ENCODE peak calls at places on chromosomes 11 and 22, in nine cellular contexts. I, Z, J, R, F, K, E, V and Q are unnamed samples.

GRCh38 chr22:28791841-28792490 is 8.4 kb downstream of the XBP1 start:
- DNase-seq in I (no peak), Z (no peak), J (no peak), R (no peak), F (no peak), K (no peak), E (peak; percentile 31), V (no peak), Q (no peak)

GRCh38 chr11:108319541-108320145 is 96.8 kb downstream of the ATM start:
- DNase-seq in I (no peak), Z (no peak), J (no peak), R (no peak), F (no peak), K (no peak), E (peak; percentile 56), V (peak; percentile 60), Q (no peak)

GRCh38 chr11:47606731-47607130 is 12.5 kb upstream of the C1QTNF4 start:
- DNase-seq in I (peak; percentile 63), Z (no peak), J (no peak), R (no peak), F (no peak), K (no peak), E (peak; percentile 24), V (no peak), Q (no peak)

GRCh38 chr11:121372671-121373429 is 79.3 kb upstream of the SORL1 start:
- DNase-seq in I (no peak), Z (no peak), J (no peak), R (no peak), F (no peak), K (no peak), E (no peak), V (no peak), Q (peak; percentile 24)

GRCh38 chr22:40628354-40629042 is 8.0 kb downstream of the MRTFA start:
- DNase-seq in I (peak; percentile 29), Z (no peak), J (no peak), R (peak; percentile 52), F (no peak), K (no peak), E (peak; percentile 61), V (peak; percentile 84), Q (no peak)

GRCh38 chr22:45096256-45096907 is 67.3 kb upstream of the NUP50 start:
- DNase-seq in I (no peak), Z (peak; percentile 30), J (no peak), R (peak; percentile 61), F (peak; percentile 56), K (peak; percentile 57), E (peak; percentile 58), V (peak; percentile 54), Q (peak; percentile 10)

GRCh38 chr11:1155274-1155693 is 2.5 kb upstream of the MUC5AC start:
- DNase-seq in I (no peak), Z (no peak), J (no peak), R (no peak), F (no peak), K (no peak), E (peak; percentile 12), V (peak; percentile 9), Q (no peak)

GRCh38 chr11:46285594-46286033 is 8.2 kb downstream of the CREB3L1 start:
- DNase-seq in I (peak; percentile 72), Z (no peak), J (peak; percentile 87), R (peak; percentile 93), F (peak; percentile 59), K (no peak), E (peak; percentile 75), V (no peak), Q (no peak)

GRCh38 chr22:17780741-17781318 is 6.6 kb upstream of the BID start:
- DNase-seq in I (no peak), Z (no peak), J (peak; percentile 68), R (no peak), F (no peak), K (no peak), E (no peak), V (no peak), Q (no peak)

GRCh38 chr11:121426476-121427454 is 25.3 kb upstream of the SORL1 start:
- DNase-seq in I (peak; percentile 74), Z (peak; percentile 46), J (peak; percentile 75), R (no peak), F (peak; percentile 77), K (peak; percentile 75), E (no peak), V (no peak), Q (peak; percentile 49)

GRCh38 chr22:30922151-30922611 is 46.4 kb downstream of the MORC2 start:
- DNase-seq in I (peak; percentile 75), Z (peak; percentile 86), J (peak; percentile 93), R (peak; percentile 69), F (peak; percentile 77), K (peak; percentile 79), E (peak; percentile 27), V (peak; percentile 33), Q (peak; percentile 76)

GRCh38 chr11:46674463-46675287 is 25.7 kb downstream of the ARHGAP1 start:
- DNase-seq in I (peak; percentile 38), Z (peak; percentile 32), J (peak; percentile 41), R (no peak), F (peak; percentile 58), K (no peak), E (peak; percentile 18), V (no peak), Q (peak; percentile 31)

GRCh38 chr11:10497371-10498021 is 42.4 kb downstream of the AMPD3 start:
- DNase-seq in I (peak; percentile 54), Z (no peak), J (no peak), R (no peak), F (no peak), K (no peak), E (no peak), V (no peak), Q (no peak)

DNA sequence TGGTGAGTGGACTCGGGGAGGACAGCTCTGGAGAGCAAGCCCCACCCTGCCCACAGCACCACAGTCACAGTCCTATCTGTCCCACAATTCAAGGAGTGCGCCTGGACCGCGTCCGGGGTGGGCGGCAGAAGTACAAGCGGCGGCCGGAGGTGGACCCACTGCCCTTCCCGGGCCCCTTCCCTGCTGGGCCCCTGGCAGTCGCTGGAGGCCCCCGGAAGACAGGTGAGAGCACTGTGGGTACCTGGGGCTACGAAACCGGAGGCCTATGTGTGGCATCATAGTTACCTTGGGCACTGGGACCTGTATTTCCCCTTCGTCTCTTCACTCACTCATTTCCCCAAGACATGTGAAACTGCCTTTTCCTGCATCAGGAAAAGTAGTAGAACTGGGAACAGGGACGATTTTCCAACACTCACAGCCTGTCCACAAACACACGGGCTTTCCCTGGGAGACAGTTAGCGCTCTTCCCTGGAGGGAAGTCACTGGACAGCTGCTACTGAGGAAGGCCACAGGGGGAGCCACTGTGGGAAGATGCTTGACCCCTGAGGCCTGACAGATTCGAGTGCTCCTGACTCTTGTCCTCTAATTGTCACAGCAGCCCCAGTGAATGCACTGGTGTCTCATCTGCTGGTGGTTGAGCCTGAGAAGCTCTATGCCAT is 3.1 kb downstream of the TRMT112 start:
- DNase-seq in I (no peak), Z (no peak), J (no peak), R (no peak), F (no peak), K (no peak), E (no peak), V (no peak), Q (no peak)
- H3K27ac ChIP-seq in I (peak overlapping the region; percentile 58), Z (no peak overlapping the region), J (no peak overlapping the region), R (peak overlapping the region; percentile 58), F (no peak overlapping the region), K (peak overlapping the region; percentile 31), E (no peak overlapping the region), V (no peak overlapping the region), Q (no peak overlapping the region)

DNA sequence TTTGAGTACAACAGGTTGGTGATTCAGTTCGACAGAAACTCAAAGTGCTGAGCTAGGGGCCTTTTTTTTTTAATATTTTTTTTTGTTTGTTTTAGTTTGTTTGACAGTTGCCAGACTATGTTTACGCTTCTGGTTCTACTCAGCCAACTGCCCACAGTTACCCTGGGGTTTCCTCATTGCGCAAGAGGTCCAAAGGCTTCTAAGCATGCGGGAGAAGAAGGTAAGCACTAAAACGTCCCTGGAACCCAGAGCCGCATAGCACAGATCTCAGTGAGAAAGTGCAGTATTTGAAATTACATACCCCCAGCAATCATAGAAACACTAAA is 649 bp downstream of the PRRG4 start:
- DNase-seq in I (no peak), Z (no peak), J (no peak), R (no peak), F (no peak), K (no peak), E (no peak), V (peak; percentile 71), Q (no peak)
- H3K4me1 ChIP-seq in I (peaks cover 11% of the 10 kb centered on the region), Z (no peaks in the 10 kb centered on the region), J (no peaks in the 10 kb centered on the region), R (peaks cover 7% of the 10 kb centered on the region), F (no peaks in the 10 kb centered on the region), K (no peaks in the 10 kb centered on the region), E (peaks cover 4% of the 10 kb centered on the region), V (peaks cover 10% of the 10 kb centered on the region), Q (peaks cover 11% of the 10 kb centered on the region)

DNA sequence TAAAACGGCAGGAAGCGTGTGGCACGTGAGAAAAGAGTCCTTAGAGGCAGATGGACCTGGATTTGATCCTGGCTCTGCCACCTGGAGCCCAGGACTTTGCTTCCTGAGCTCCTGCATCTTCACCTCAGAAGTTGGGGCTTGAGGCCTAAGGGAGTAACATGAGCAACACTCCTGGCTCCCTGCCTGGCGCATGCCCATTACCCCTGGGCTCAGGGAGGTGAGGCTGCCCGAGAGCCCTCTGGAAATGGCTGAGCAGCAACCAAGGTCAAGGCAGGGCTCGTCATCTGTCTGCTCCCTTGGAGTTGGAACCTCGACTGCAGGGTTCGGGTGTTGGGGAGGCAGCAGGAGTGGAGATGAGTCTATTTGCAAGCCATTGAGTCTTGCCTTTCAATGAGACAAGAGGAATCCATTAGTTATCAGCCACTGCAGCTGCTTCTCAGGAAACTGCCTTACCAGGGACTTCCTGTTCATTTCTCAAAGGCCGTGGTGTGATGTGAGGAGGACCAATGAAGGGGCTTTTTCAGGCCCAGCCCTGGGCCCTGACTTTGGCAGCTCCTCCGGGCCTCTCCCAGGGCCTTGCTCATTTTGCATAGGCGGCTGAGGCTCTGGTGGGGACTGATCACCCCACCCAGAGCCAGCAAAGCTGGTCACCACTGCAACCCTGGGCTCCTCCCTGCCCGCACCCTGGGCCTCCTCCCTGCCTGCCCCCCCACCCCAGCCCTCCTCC is 6.3 kb downstream of the FADS2 start:
- DNase-seq in I (peak; percentile 90), Z (peak; percentile 56), J (peak; percentile 90), R (peak; percentile 90), F (peak; percentile 60), K (no peak), E (peak; percentile 47), V (no peak), Q (peak; percentile 29)
- H3K27ac ChIP-seq in I (peak overlapping the region; percentile 92), Z (peak overlapping the region; percentile 34), J (peak overlapping the region; percentile 18), R (peak overlapping the region; percentile 58), F (peak overlapping the region; percentile 45), K (peak overlapping the region; percentile 55), E (peak overlapping the region; percentile 5), V (no peak overlapping the region), Q (peak overlapping the region; percentile 28)

DNA sequence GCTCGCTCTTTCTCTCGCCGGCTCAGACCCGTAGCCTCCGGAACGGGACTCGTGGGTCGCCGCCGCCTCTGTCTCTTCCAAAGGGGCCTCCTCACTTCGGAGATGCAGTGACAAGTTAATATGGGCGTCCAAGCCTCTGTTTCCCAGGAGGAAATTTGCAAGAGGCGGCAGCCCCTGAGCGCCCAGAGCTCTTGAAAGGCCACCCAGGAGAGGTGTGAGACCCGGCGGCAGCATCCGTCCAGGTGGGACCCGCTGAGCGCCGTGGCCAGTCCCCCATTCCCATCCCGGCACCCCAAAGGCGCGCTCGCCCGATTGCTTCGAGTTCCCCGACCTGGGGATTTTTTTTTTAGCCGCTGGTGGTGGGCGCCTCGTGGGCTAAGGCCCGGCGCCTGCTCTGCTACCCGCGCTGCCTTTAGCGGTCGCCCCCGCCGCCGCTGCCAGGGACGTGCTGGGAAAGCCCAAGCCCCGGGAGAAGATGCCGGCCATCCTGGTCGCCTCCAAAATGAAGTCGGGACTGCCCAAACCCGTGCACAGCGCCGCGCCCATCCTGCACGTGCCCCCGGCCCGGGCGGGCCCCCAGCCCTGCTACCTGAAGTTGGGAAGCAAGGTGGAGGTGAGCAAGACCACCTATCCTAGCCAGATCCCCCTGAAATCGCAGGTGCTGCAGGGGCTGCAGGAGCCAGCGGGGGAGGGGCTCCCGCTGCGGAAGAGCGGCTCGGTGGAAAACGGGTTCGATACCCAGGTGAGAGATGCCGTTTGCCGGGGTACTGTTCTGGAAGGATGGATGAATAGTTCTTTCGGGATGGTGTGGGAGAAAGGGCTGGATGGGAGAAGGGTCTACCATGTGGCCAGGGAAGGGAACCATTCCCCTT is 820 bp downstream of the NAV2 start:
- DNase-seq in I (no peak), Z (no peak), J (peak; percentile 79), R (no peak), F (peak; percentile 41), K (no peak), E (no peak), V (no peak), Q (peak; percentile 5)
- H3K4me1 ChIP-seq in I (peaks cover 44% of the 10 kb centered on the region), Z (peaks cover 20% of the 10 kb centered on the region), J (peaks cover 14% of the 10 kb centered on the region), R (peaks cover 27% of the 10 kb centered on the region), F (peaks cover 2% of the 10 kb centered on the region), K (peaks cover 28% of the 10 kb centered on the region), E (peaks cover 25% of the 10 kb centered on the region), V (peaks cover 45% of the 10 kb centered on the region), Q (peaks cover 20% of the 10 kb centered on the region)